ENCODE peak calls at places on chromosomes 12 and 14, in four cellular contexts. D is body of pancreas, S is NCI-H446 treated with DMSO at 0.1 percent for 48 hours, Q is cardiac muscle cell. C is an unnamed sample.

GRCh38 chr14:72892879-72893635 is 844 bp downstream of the DPF3 start:
- DNase-seq in D (peak), Q (peak), S (no peak), C (peak)

GRCh38 chr12:53381739-53382630 is 2.0 kb downstream of the SP1 start:
- DNase-seq in D (peak), S (no peak), Q (peak), C (peak)

GRCh38 chr12:49615725-49616124 is 7.6 kb upstream of the PRPF40B start:
- DNase-seq in S (no peak), Q (peak), D (no peak), C (no peak)

GRCh38 chr14:83969998-83970397 is 1559.9 kb upstream of the FLRT2 start:
- DNase-seq in S (no peak), Q (no peak), D (no peak), C (no peak)

GRCh38 chr14:70905316-70905715 is 1.9 kb upstream of the PCNX1 start:
- DNase-seq in S (peak), D (peak), Q (peak), C (no peak)

GRCh38 chr12:68572650-68573049 is 38.0 kb upstream of the RAP1B start:
- DNase-seq in D (no peak), S (no peak), Q (no peak), C (no peak)

GRCh38 chr14:39555749-39556148 is 123.5 kb upstream of the FBXO33 start:
- DNase-seq in D (no peak), S (peak), Q (no peak), C (no peak)

GRCh38 chr12:117344716-117345115 is 16.7 kb downstream of the NOS1 start:
- DNase-seq in D (no peak), Q (no peak), S (no peak), C (no peak)

GRCh38 chr12:116794725-116795124 is 56.6 kb downstream of the RNFT2 start:
- DNase-seq in S (no peak), D (no peak), Q (no peak), C (no peak)

GRCh38 chr12:81809829-81810595 is 50.9 kb upstream of the PPFIA2 start:
- DNase-seq in D (no peak), S (no peak), Q (peak), C (no peak)

GRCh38 chr14:102829106-102829505 is 51.9 kb downstream of the TRAF3 start:
- DNase-seq in S (peak), Q (peak), D (no peak), C (no peak)